ENCODE peak calls at places on chromosomes 1 and 21, in six cellular contexts. Z is NCI-H524, Y is GOT3, L is COR-L47, I is glutamatergic neuron, J is RCC 7860. G is an unnamed sample.
A peak's percentile ranks its signal among the peaks of the same experiment; 100 is the strongest.

GRCh38 chr21:46515109-46515508 is 56.4 kb downstream of the DIP2A start:
- DNase-seq in Z (no peak), Y (no peak), L (no peak), I (no peak), J (no peak), G (no peak)

GRCh38 chr1:241488739-241489138 is 30.8 kb downstream of the FH start:
- DNase-seq in Z (no peak), Y (no peak), L (no peak), I (no peak), J (no peak), G (no peak)

GRCh38 chr21:35048706-35049617 is at the start of gene RUNX1:
- DNase-seq in Z (no peak), Y (peak; percentile 21), L (no peak), I (no peak), J (peak; percentile 97), G (peak; percentile 74)

GRCh38 chr1:26767714-26768113 is 20.0 kb upstream of the PIGV start:
- DNase-seq in Z (no peak), Y (no peak), L (no peak), I (no peak), J (no peak), G (no peak)

GRCh38 chr1:37851782-37852210 is 7.6 kb downstream of the MTF1 start:
- DNase-seq in Z (no peak), Y (no peak), L (no peak), I (no peak), J (no peak), G (no peak)

GRCh38 chr1:14663773-14664172 is 65.3 kb downstream of the KAZN start:
- DNase-seq in Z (no peak), Y (no peak), L (no peak), I (no peak), J (no peak), G (no peak)

GRCh38 chr1:24465099-24465498 is 37.5 kb upstream of the RCAN3 start:
- DNase-seq in Z (no peak), Y (no peak), L (no peak), I (no peak), J (no peak), G (no peak)

GRCh38 chr1:111862599-111862998 is 106.9 kb downstream of the DDX20 start:
- DNase-seq in Z (no peak), Y (no peak), L (no peak), I (no peak), J (no peak), G (no peak)

GRCh38 chr1:161019767-161020572 is 982 bp downstream of the F11R start:
- DNase-seq in Z (no peak), Y (no peak), L (peak; percentile 20), I (no peak), J (no peak), G (no peak)

GRCh38 chr1:112298558-112298957 is 97.5 kb upstream of the CTTNBP2NL start:
- DNase-seq in Z (peak; percentile 72), Y (no peak), L (peak; percentile 50), I (peak; percentile 72), J (peak; percentile 11), G (no peak)

GRCh38 chr1:2229032-2229920 is 1.2 kb downstream of the SKI start:
- DNase-seq in Z (peak; percentile 45), Y (no peak), L (no peak), I (no peak), J (peak; percentile 36), G (peak; percentile 45)

GRCh38 chr1:63969461-63969893 is 195.7 kb downstream of the ROR1 start:
- DNase-seq in Z (peak; percentile 15), Y (no peak), L (no peak), I (no peak), J (peak; percentile 93), G (no peak)

GRCh38 chr1:184684285-184685077 is 70.2 kb downstream of the EDEM3 start:
- DNase-seq in Z (no peak), Y (no peak), L (no peak), I (no peak), J (no peak), G (no peak)

GRCh38 chr1:209248649-209249279 is 334.8 kb upstream of the CAMK1G start:
- DNase-seq in Z (peak; percentile 92), Y (no peak), L (peak; percentile 57), I (peak; percentile 54), J (peak; percentile 57), G (peak; percentile 19)

GRCh38 chr1:147266381-147266780 is 23.9 kb downstream of the CHD1L start:
- DNase-seq in Z (no peak), Y (no peak), L (no peak), I (no peak), J (no peak), G (no peak)

GRCh38 chr1:157154940-157155514 is 16.8 kb upstream of the ETV3 start:
- DNase-seq in Z (no peak), Y (no peak), L (no peak), I (no peak), J (peak; percentile 76), G (no peak)

GRCh38 chr1:203217139-203217621 is 12.3 kb downstream of the CHIT1 start:
- DNase-seq in Z (peak; percentile 17), Y (no peak), L (no peak), I (no peak), J (no peak), G (no peak)